ENCODE peak calls at places on chromosomes 13 and 19, in nine cellular contexts. Z, T, S, P, O, G, I, M and Q are unnamed samples.

GRCh38 chr19:4715529-4716221 is 8.0 kb downstream of the DPP9 start:
- DNase-seq in S (no peak), G (no peak), I (no peak), T (no peak), O (no peak), P (peak; percentile 85), Z (no peak), M (no peak), Q (no peak)

GRCh38 chr19:46537136-46538097 is 41.8 kb upstream of the PNMA8B start:
- DNase-seq in P (peak; percentile 79), M (peak; percentile 41), G (no peak), I (no peak), S (peak; percentile 9), T (peak; percentile 1), O (peak; percentile 65), Z (peak; percentile 41), Q (peak; percentile 20)

GRCh38 chr13:42148538-42148937 is 100.1 kb downstream of the DGKH start:
- DNase-seq in I (no peak), T (no peak), G (no peak), P (no peak), M (no peak), S (no peak), O (no peak), Z (no peak), Q (no peak)

GRCh38 chr19:51977346-51977745 is 9.3 kb downstream of the ZNF350 start:
- DNase-seq in S (no peak), M (no peak), Z (no peak), T (no peak), P (no peak), O (no peak), G (no peak), I (no peak), Q (no peak)

GRCh38 chr13:45194081-45194939 is 6.5 kb downstream of the KCTD4 start:
- DNase-seq in M (peak; percentile 53), P (no peak), T (peak; percentile 74), Z (no peak), S (peak; percentile 36), O (no peak), I (no peak), G (no peak), Q (no peak)

GRCh38 chr19:39401549-39402416 is 4.9 kb upstream of the ZFP36 start:
- DNase-seq in Z (peak; percentile 58), I (no peak), G (peak; percentile 72), P (peak; percentile 79), M (peak; percentile 60), O (peak; percentile 95), T (peak; percentile 48), S (no peak), Q (no peak)

GRCh38 chr13:110044521-110045200 is 258.3 kb upstream of the IRS2 start:
- DNase-seq in I (no peak), O (no peak), S (no peak), Z (no peak), G (peak; percentile 73), M (no peak), P (no peak), T (peak; percentile 84), Q (no peak)

GRCh38 chr13:97946951-97947588 is 6.4 kb upstream of the IPO5 start:
- DNase-seq in Z (peak; percentile 94), M (no peak), G (peak; percentile 87), S (no peak), O (no peak), I (peak; percentile 58), P (no peak), T (peak; percentile 61), Q (no peak)

GRCh38 chr13:101218484-101218883 is 197.8 kb downstream of the NALCN start:
- DNase-seq in G (no peak), P (no peak), O (no peak), M (no peak), T (no peak), S (no peak), I (no peak), Z (peak; percentile 23), Q (no peak)

GRCh38 chr19:42132851-42133528 is 744 bp upstream of the POU2F2 start:
- DNase-seq in O (peak; percentile 82), I (peak; percentile 90), Z (peak; percentile 61), P (peak; percentile 84), M (peak; percentile 56), S (peak; percentile 61), T (peak; percentile 28), G (no peak), Q (peak; percentile 36)

GRCh38 chr13:111118898-111119607 is 3.9 kb downstream of the ARHGEF7 start:
- DNase-seq in G (no peak), I (no peak), M (no peak), T (no peak), P (no peak), S (no peak), O (no peak), Z (no peak), Q (no peak)

GRCh38 chr19:46722421-46723022 is 5.6 kb upstream of the PRKD2 start:
- DNase-seq in T (no peak), Z (no peak), I (no peak), M (no peak), G (no peak), S (no peak), O (no peak), P (peak; percentile 55), Q (no peak)

GRCh38 chr13:34207334-34207733 is 389.4 kb downstream of the RFC3 start:
- DNase-seq in M (no peak), O (no peak), T (no peak), I (peak; percentile 3), P (no peak), S (no peak), Z (peak; percentile 92), G (peak; percentile 47), Q (no peak)

GRCh38 chr13:43537124-43537523 is 249.6 kb downstream of the ENOX1 start:
- DNase-seq in I (no peak), G (no peak), Z (no peak), P (no peak), O (no peak), T (no peak), M (no peak), S (no peak), Q (no peak)

GRCh38 chr19:49125025-49125731 is 5.8 kb downstream of the PPFIA3 start:
- DNase-seq in P (no peak), O (no peak), Z (no peak), G (no peak), I (no peak), M (no peak), S (no peak), T (no peak), Q (no peak)

GRCh38 chr19:13066231-13066630 is 36.4 kb downstream of the LYL1 start:
- DNase-seq in P (no peak), T (no peak), S (no peak), M (no peak), G (no peak), Z (no peak), O (no peak), I (no peak), Q (no peak)

GRCh38 chr13:96850538-96850937 is 143.7 kb downstream of the OXGR1 start:
- DNase-seq in S (no peak), T (no peak), G (no peak), O (no peak), I (no peak), P (no peak), M (no peak), Z (no peak), Q (no peak)